ENCODE peak calls at places on chromosome 11, in six cellular contexts. U is MM.1S, W is SK-N-SH, E is GM23338, G is PC-3, S is neural progenitor cell. F is an unnamed sample.

GRCh38 chr11:86523738-86524602 is 148.4 kb downstream of the ME3 start:
- DNase-seq in W (no peak), G (peak; percentile 95), E (no peak), S (no peak), U (no peak), F (peak; percentile 88)

GRCh38 chr11:114439229-114440120 is at the start of gene REXO2:
- DNase-seq in G (peak; percentile 99), W (peak; percentile 94), S (peak; percentile 96), U (peak; percentile 98), E (peak; percentile 96), F (peak; percentile 98)

GRCh38 chr11:39684155-39684554 is 1775.3 kb downstream of the LRRC4C start:
- DNase-seq in S (no peak), W (no peak), E (no peak), G (no peak), U (no peak), F (no peak)

GRCh38 chr11:74325649-74326645 is 14.5 kb upstream of the P4HA3 start:
- DNase-seq in U (no peak), W (no peak), S (no peak), G (no peak), E (no peak), F (peak; percentile 95)

GRCh38 chr11:83827940-83828554 is 541.9 kb upstream of the CCDC90B start:
- DNase-seq in G (peak; percentile 55), W (peak; percentile 30), S (peak; percentile 65), E (peak; percentile 73), U (peak; percentile 12), F (peak; percentile 63)

GRCh38 chr11:27329867-27330632 is 33.0 kb downstream of the CCDC34 start:
- DNase-seq in E (no peak), S (no peak), G (no peak), W (no peak), U (no peak), F (no peak)

GRCh38 chr11:84905411-84905810 is 721.7 kb downstream of the DLG2 start:
- DNase-seq in G (peak; percentile 67), S (no peak), U (no peak), E (no peak), W (no peak), F (no peak)

GRCh38 chr11:11993814-11994213 is 14.6 kb downstream of the DKK3 start:
- DNase-seq in U (no peak), G (peak; percentile 90), W (peak; percentile 70), S (peak; percentile 15), E (no peak), F (peak; percentile 95)

GRCh38 chr11:117823294-117823940 is 1.1 kb downstream of the FXYD2 start:
- DNase-seq in W (no peak), S (peak; percentile 39), E (no peak), U (no peak), G (no peak), F (no peak)

GRCh38 chr11:88304352-88304751 is 33.2 kb downstream of the CTSC start:
- DNase-seq in S (no peak), G (no peak), U (no peak), E (no peak), W (no peak), F (no peak)

GRCh38 chr11:104073950-104074349 is 37.5 kb downstream of the DDI1 start:
- DNase-seq in U (peak; percentile 12), E (peak; percentile 23), W (no peak), S (no peak), G (peak; percentile 38), F (peak; percentile 72)

GRCh38 chr11:9691865-9692264 is 28.0 kb downstream of the SWAP70 start:
- DNase-seq in S (no peak), E (no peak), U (no peak), G (peak; percentile 68), W (no peak), F (peak; percentile 76)

GRCh38 chr11:57240757-57241156 is 3.7 kb upstream of the APLNR start:
- DNase-seq in E (peak; percentile 49), W (peak; percentile 89), U (no peak), G (no peak), S (peak; percentile 53), F (no peak)

GRCh38 chr11:336666-337002 is 16.0 kb upstream of the IFITM3 start:
- DNase-seq in G (no peak), S (no peak), E (no peak), U (no peak), W (no peak), F (no peak)

GRCh38 chr11:331332-332060 is 10.8 kb upstream of the IFITM3 start:
- DNase-seq in G (no peak), S (no peak), E (no peak), W (no peak), U (peak; percentile 38), F (no peak)

GRCh38 chr11:332651-333480 is 12.2 kb upstream of the IFITM3 start:
- DNase-seq in W (no peak), S (no peak), G (no peak), U (no peak), E (no peak), F (no peak)

GRCh38 chr11:335779-336665 is 15.4 kb upstream of the IFITM3 start:
- DNase-seq in E (no peak), S (peak; percentile 55), W (no peak), G (no peak), U (no peak), F (no peak)

GRCh38 chr11:334264-335033 is 13.8 kb upstream of the IFITM3 start:
- DNase-seq in G (no peak), U (no peak), S (peak; percentile 83), E (peak; percentile 87), W (no peak), F (no peak)
- TF ChIP-seq EZH2phosphoT487 in G (no peak), U (no peak), S (no peak), E (no peak), W (no peak), F (no peak)

DNA sequence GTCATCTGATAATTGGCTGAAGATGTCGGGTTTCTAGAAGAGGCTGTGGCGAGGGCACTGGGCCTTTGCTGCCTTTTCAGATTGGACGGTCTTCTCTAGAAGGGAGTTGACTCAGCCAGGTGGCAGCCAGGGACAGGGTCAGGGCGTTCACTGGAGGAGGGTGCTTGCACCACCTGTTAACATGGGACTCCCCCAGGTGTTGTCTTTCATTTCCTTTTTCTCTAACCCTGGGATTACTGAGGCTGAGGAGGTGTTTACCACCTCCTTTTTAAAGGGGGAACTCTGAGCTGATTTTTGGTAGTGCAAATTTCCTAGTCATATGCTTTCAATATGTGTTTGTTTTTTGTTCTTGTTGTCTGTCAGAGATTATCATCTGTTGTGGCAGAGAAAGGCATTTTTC is 54.0 kb downstream of the LDLRAD3 start:
- DNase-seq in U (peak; percentile 80), W (no peak), E (no peak), S (no peak), G (no peak), F (no peak)
- H2AFZ ChIP-seq in U (peak overlapping the region; percentile 64), W (no peak overlapping the region), E (no peak overlapping the region), S (no peak overlapping the region), G (no peak overlapping the region), F (no peak overlapping the region)

DNA sequence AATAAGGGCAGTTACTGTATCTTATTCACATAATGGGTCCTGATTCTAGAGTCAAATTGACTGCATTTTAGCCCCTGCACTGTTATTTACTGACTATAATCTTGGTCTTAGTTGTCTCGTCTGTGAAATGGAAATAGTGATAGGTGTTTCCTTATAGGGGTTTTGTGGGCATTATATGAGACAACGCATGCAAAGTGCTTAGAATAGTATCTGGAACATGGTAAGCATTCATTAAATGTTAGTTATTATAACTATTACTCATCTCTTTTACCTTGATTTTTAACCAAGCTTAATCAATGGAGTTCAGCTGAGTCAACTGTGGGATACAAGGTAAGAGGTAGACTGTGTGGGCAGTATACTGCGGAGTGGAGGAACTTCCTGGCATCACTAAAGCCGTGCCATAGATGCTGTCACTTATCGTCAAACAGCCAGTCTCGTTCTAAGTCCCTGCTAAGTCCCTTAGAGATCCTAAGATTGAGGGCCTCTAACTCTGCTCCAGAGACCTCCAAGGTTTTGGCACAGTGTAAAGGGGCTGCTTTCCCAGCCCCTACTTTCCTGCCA is 2.6 kb upstream of the ZC3H12C start:
- DNase-seq in W (no peak), G (no peak), S (no peak), U (no peak), E (no peak), F (no peak)
- H3F3A ChIP-seq in W (peaks cover 11% of the 10 kb centered on the region), G (no peaks in the 10 kb centered on the region), S (peaks cover 9% of the 10 kb centered on the region), U (peaks cover 12% of the 10 kb centered on the region), E (peaks cover 8% of the 10 kb centered on the region), F (peaks cover 21% of the 10 kb centered on the region)

GRCh38 chr11:102405501-102405900 is 47.1 kb downstream of the TMEM123 start:
- DNase-seq in S (no peak), U (no peak), G (no peak), W (no peak), E (no peak), F (no peak)
- TF ChIP-seq EZH2phosphoT487 in S (no peak), U (no peak), G (no peak), W (no peak), E (no peak), F (no peak)

DNA sequence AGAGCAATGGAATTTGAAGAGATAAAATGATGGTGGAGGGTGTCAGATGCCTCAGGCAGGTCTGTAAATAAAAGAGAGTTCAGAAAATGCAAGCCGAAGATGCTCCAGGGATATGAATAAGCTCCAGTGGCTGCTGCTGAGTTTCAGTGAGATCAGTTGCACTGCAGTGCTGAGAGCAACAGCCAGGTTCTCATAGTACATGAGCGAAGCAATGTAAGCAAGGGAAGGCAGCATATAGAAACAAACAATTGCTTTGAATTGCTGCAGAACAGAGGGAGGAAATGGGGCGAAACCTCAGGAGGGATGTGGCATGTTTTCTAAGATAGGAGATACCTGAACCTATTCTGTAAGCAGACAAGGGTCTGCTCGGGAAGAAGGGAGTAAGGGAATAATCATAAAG is 369.5 kb downstream of the AASDHPPT start:
- DNase-seq in U (no peak), G (peak; percentile 3), S (no peak), E (peak; percentile 11), W (no peak), F (no peak)
- H2AFZ ChIP-seq in U (no peak overlapping the region), G (peak overlapping the region; percentile 36), S (peak overlapping the region; percentile 53), E (peak overlapping the region; percentile 25), W (peak overlapping the region; percentile 76), F (peak overlapping the region; percentile 16)

GRCh38 chr11:35171226-35171625 is 32.3 kb downstream of the CD44 start:
- DNase-seq in E (no peak), G (no peak), U (no peak), S (no peak), W (no peak), F (no peak)

GRCh38 chr11:35167451-35167954 is 28.5 kb downstream of the CD44 start:
- DNase-seq in W (no peak), E (no peak), S (no peak), G (no peak), U (no peak), F (peak; percentile 65)

GRCh38 chr11:35168606-35169200 is 29.7 kb downstream of the CD44 start:
- DNase-seq in G (no peak), E (no peak), S (no peak), U (no peak), W (no peak), F (no peak)

GRCh38 chr11:35170503-35170902 is 31.5 kb downstream of the CD44 start:
- DNase-seq in U (no peak), S (no peak), W (no peak), E (no peak), G (no peak), F (peak; percentile 56)

GRCh38 chr11:35169754-35170153 is 30.8 kb downstream of the CD44 start:
- DNase-seq in G (no peak), S (no peak), E (no peak), W (no peak), U (no peak), F (no peak)
- H3F3A ChIP-seq in G (peaks cover 9% of the 10 kb centered on the region), S (no peaks in the 10 kb centered on the region), E (no peaks in the 10 kb centered on the region), W (peaks cover 66% of the 10 kb centered on the region), U (peaks cover 56% of the 10 kb centered on the region), F (peaks cover 98% of the 10 kb centered on the region)

GRCh38 chr11:62923634-62924411 is 2.7 kb upstream of the CHRM1 start:
- DNase-seq in U (peak; percentile 75), E (peak; percentile 49), G (no peak), S (peak; percentile 81), W (no peak), F (peak; percentile 43)
- TF ChIP-seq EZH2phosphoT487 in U (no peak), E (no peak), G (no peak), S (peak; percentile 55), W (no peak), F (no peak)

GRCh38 chr11:46235777-46236688 is 41.4 kb upstream of the CREB3L1 start:
- DNase-seq in S (no peak), W (no peak), G (no peak), U (no peak), E (no peak), F (peak; percentile 45)
- H2AFZ ChIP-seq in S (no peak overlapping the region), W (no peak overlapping the region), G (no peak overlapping the region), U (no peak overlapping the region), E (no peak overlapping the region), F (no peak overlapping the region)